ENCODE peak calls at places on chromosomes 12 and 14, in four cellular contexts. A is GM23338, C is GM23248, O is PC-3. S is an unnamed sample. For H3F3A, the result is how much of the 10 kb centered on the place peaks cover.

GRCh38 chr14:61620130-61620946 is 75.0 kb upstream of the HIF1A start:
- DNase-seq in A (no peak), C (peak), O (peak), S (no peak)

GRCh38 chr14:45096218-45096617 is 12.3 kb downstream of the PRPF39 start:
- DNase-seq in A (no peak), C (no peak), O (peak), S (no peak)

GRCh38 chr14:90272523-90272922 is 16.2 kb downstream of the PSMC1 start:
- DNase-seq in A (no peak), C (no peak), O (no peak), S (no peak)

GRCh38 chr12:52603314-52603713 is 2.1 kb upstream of the KRT72 start:
- DNase-seq in A (no peak), C (peak), O (peak), S (no peak)

GRCh38 chr14:81625343-81625742 is 91.7 kb upstream of the SEL1L start:
- DNase-seq in A (peak), C (peak), O (peak), S (peak)

GRCh38 chr12:26295001-26295400 is 99.6 kb downstream of the SSPN start:
- DNase-seq in A (no peak), C (no peak), O (peak), S (no peak)

GRCh38 chr14:69260979-69261605 is 1.1 kb downstream of the GALNT16 start:
- DNase-seq in A (peak), C (peak), O (peak), S (peak)

GRCh38 chr14:55911794-55912193 is 206.4 kb upstream of the PELI2 start:
- DNase-seq in A (no peak), C (no peak), O (no peak), S (no peak)

GRCh38 chr12:129877383-129877782 is 26.4 kb downstream of the TMEM132D start:
- DNase-seq in A (no peak), C (no peak), O (no peak), S (no peak)

GRCh38 chr12:2270846-2271245 is 218.1 kb downstream of the CACNA1C start:
- DNase-seq in A (no peak), C (no peak), O (no peak), S (no peak)

GRCh38 chr14:84036863-84037262 is 1493.1 kb upstream of the FLRT2 start:
- DNase-seq in A (no peak), C (no peak), O (peak), S (peak)

GRCh38 chr12:109621864-109622485 is 48.4 kb downstream of the MVK start:
- DNase-seq in A (peak), C (no peak), O (no peak), S (no peak)

GRCh38 chr14:105055736-105056302 is 9.4 kb downstream of the GPR132 start:
- DNase-seq in A (no peak), C (no peak), O (no peak), S (no peak)
- TF ChIP-seq EZH2 in A (no peak), C (no peak), O (no peak), S (no peak)

DNA sequence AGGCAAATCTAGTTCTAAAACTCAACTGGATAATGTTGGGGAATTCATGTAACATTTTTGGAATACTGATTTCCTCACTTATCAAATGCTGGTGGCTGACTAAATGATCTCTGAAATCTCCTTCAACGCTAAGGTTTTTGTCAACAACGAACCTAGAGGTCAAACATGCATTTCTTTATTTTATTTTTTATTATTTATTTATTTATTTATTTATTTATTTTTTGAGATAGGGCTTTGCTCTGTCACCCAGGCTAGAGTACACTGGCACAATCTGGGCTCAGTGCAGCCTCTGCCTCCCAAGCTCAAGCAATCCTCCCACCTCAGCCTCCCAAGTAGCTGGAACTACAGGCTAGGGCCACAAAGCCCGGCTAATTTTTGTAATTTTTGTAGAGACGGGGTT is 64.5 kb downstream of the DUSP16 start:
- DNase-seq in A (no peak), C (no peak), O (no peak), S (no peak)
- H3K4me3 ChIP-seq in A (no peak), C (no peak), O (no peak), S (no peak)

GRCh38 chr12:124386661-124387509 is 92.0 kb downstream of the RFLNA start:
- DNase-seq in A (no peak), C (peak), O (peak), S (no peak)

GRCh38 chr12:124387510-124387855 is 92.6 kb downstream of the RFLNA start:
- DNase-seq in A (no peak), C (peak), O (no peak), S (no peak)

GRCh38 chr12:124389537-124390441 is 94.9 kb downstream of the RFLNA start:
- DNase-seq in A (no peak), C (no peak), O (no peak), S (no peak)

GRCh38 chr12:124388679-124389536 is 94.0 kb downstream of the RFLNA start:
- DNase-seq in A (peak), C (peak), O (peak), S (peak)

DNA sequence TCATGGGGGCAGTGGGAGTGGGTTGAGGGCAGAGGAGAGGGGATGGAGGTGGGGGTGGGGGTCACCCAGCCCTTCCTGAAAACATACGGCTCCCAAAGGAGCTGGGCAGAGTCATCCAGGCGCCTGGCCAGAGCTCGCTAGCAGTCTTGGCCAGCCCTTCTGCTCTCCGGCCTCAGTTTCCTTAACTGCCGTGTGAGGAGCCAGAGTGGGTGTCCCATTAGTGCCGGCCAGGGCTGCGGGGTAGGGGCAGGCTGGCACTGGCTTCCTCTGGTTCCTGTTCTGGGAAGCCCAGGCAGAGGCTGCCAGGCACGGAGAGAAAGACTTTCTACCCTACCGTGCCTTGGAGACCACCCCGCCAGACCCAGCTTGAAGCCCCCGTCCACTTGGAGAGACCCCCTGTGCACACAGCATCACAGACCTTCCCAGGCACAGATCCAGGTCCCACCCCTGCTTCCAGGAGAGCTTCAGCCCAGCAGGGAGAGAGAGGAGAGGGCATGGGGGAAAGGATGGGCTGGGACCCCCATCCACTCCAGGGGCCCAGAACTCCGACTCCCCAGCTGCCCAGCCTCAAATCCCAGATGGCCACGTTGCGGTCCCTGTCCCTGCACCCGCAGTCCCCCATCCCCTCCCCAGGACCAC is 93.3 kb downstream of the RFLNA start:
- DNase-seq in A (no peak), C (peak), O (no peak), S (no peak)
- H3F3A ChIP-seq in A (under half), C (under half), O (under half), S (under half)

DNA sequence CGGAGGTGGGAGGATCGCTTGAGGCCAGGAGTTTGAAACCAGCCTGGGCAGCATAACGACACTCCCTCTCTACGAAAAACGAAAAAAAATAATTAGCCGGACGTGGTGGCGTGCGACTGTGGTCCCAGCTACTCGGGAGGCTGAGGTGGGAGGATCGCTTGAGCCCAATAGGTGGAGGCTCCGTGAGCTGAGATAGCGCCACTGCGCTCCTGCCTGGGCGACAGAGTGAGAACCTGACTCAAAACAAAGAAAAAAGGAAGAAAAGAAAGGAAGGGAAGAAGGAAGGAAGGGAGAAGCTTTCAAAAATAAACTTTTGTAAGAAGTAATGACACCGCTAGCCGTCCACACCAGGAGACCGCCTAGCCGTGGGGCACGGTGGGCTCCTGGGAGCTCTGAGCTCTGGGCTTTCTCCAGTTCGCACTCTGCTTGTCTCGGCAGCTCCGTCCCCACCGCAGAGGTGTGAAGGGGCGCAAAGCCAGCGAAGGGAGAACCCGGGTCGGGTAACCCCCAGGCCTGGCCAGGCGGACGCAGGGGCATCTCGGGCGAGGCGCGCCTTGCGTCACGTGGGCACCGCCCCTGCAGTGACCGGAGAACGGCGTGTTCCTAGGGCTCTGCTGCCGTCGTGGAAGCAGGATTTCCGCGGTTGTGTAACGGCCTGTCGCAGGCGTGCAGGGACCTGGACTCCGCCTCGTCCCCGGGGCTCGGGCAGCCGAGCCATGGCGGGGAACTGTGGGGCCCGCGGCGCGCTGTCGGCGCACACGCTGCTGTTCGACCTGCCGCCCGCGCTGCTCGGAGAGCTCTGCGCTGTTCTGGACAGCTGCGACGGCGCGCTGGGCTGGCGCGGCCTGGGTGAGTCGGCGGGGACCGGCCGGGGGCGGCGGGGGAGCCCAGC is at the start of gene IRAK3:
- DNase-seq in A (peak), C (peak), O (no peak), S (no peak)
- TF ChIP-seq EZH2 in A (peak), C (no peak), O (no peak), S (no peak)